ENCODE peak calls at places on chromosomes 1 and 21, in six cellular contexts. W, B, D, I, P and A are unnamed samples.

GRCh38 chr1:35702540-35702939 is 16.1 kb downstream of the C1orf216 start:
- DNase-seq in W (no peak), B (no peak), D (no peak), I (no peak), P (no peak), A (no peak)

GRCh38 chr1:3072178-3072947 is 3.4 kb downstream of the PRDM16 start:
- DNase-seq in W (no peak), B (no peak), D (no peak), I (no peak), P (no peak), A (no peak)

GRCh38 chr1:16178596-16179497 is 23.0 kb upstream of the EPHA2 start:
- DNase-seq in W (no peak), B (no peak), D (no peak), I (no peak), P (no peak), A (no peak)

GRCh38 chr1:219459321-219460105 is 153.4 kb downstream of the ZC3H11B start:
- DNase-seq in W (no peak), B (no peak), D (no peak), I (no peak), P (no peak), A (no peak)

GRCh38 chr1:24566266-24566867 is 10.5 kb downstream of the NCMAP start:
- DNase-seq in W (no peak), B (no peak), D (no peak), I (no peak), P (no peak), A (no peak)

GRCh38 chr1:168686666-168687065 is 42.3 kb downstream of the DPT start:
- DNase-seq in W (no peak), B (no peak), D (no peak), I (no peak), P (no peak), A (no peak)

GRCh38 chr1:200279810-200280411 is 129.9 kb downstream of the ZNF281 start:
- DNase-seq in W (peak; percentile 40), B (peak; percentile 41), D (no peak), I (peak; percentile 26), P (peak; percentile 65), A (no peak)

GRCh38 chr1:46408356-46409062 is 14.4 kb downstream of the FAAH start:
- DNase-seq in W (no peak), B (no peak), D (no peak), I (no peak), P (no peak), A (no peak)

GRCh38 chr21:41777934-41778815 is 11.3 kb upstream of the RIPK4 start:
- DNase-seq in W (peak; percentile 84), B (no peak), D (no peak), I (peak; percentile 66), P (peak; percentile 62), A (no peak)

GRCh38 chr1:14746393-14746792 is 147.9 kb downstream of the KAZN start:
- DNase-seq in W (no peak), B (no peak), D (no peak), I (no peak), P (no peak), A (no peak)